ENCODE peak calls at places on chromosome 10, in seven cellular contexts. G, V, U, K, L, A and N are unnamed samples.

GRCh38 chr10:114632869-114633715 is 25.0 kb downstream of the ABLIM1 start:
- DNase-seq in K (peak), G (peak), V (peak), U (no peak), L (no peak), A (peak), N (peak)

GRCh38 chr10:3544561-3544960 is 240.4 kb downstream of the KLF6 start:
- DNase-seq in L (no peak), G (no peak), A (no peak), K (no peak), V (no peak), U (no peak), N (no peak)

GRCh38 chr10:79345241-79346011 is 1.8 kb upstream of the PPIF start:
- DNase-seq in L (no peak), U (no peak), G (no peak), V (peak), A (no peak), K (no peak), N (no peak)

GRCh38 chr10:55144001-55144400 is 343.0 kb upstream of the PCDH15 start:
- DNase-seq in A (no peak), L (no peak), U (no peak), G (no peak), V (no peak), K (no peak), N (no peak)

GRCh38 chr10:73875139-73875475 is 752 bp upstream of the CAMK2G start:
- DNase-seq in U (no peak), L (no peak), K (no peak), G (no peak), A (peak), V (no peak), N (no peak)

GRCh38 chr10:25689346-25690095 is 244.5 kb upstream of the MYO3A start:
- DNase-seq in G (no peak), U (no peak), V (no peak), L (no peak), A (peak), K (no peak), N (no peak)

GRCh38 chr10:12960939-12961338 is 40.6 kb downstream of the CCDC3 start:
- DNase-seq in L (no peak), G (no peak), V (no peak), A (no peak), U (no peak), K (no peak), N (no peak)

GRCh38 chr10:49303711-49304110 is 4.7 kb downstream of the C10orf71 start:
- DNase-seq in G (no peak), V (no peak), U (no peak), K (no peak), L (no peak), A (no peak), N (no peak)

GRCh38 chr10:45443101-45444009 is 69.3 kb downstream of the ALOX5 start:
- DNase-seq in L (no peak), K (no peak), V (no peak), A (no peak), U (no peak), G (no peak), N (no peak)

GRCh38 chr10:95793401-95794045 is 37.6 kb downstream of the ENTPD1 start:
- DNase-seq in V (no peak), G (no peak), A (peak), U (no peak), L (no peak), K (no peak), N (no peak)

GRCh38 chr10:65341323-65341922 is 1584.4 kb upstream of the LRRTM3 start:
- DNase-seq in K (peak), V (peak), A (peak), G (peak), U (no peak), L (no peak), N (no peak)

GRCh38 chr10:44650576-44651394 is 260.4 kb upstream of the TMEM72 start:
- DNase-seq in L (no peak), V (peak), G (peak), K (no peak), A (peak), U (no peak), N (no peak)